ENCODE peak calls at places on chromosomes 12 and 14, in six cellular contexts. I, A, D, N, C and J are unnamed samples.

GRCh38 chr14:50335989-50336391 is 23.9 kb downstream of the DMAC2L start:
- DNase-seq in N (no peak), C (no peak), I (no peak), D (no peak), A (peak; percentile 29), J (no peak)

GRCh38 chr12:6553051-6553868 is 2.6 kb downstream of the IFFO1 start:
- DNase-seq in N (no peak), D (no peak), C (peak; percentile 91), I (no peak), A (no peak), J (no peak)

GRCh38 chr12:82242729-82243128 is 115.5 kb downstream of the CCDC59 start:
- DNase-seq in A (no peak), N (no peak), I (no peak), C (no peak), D (no peak), J (no peak)

GRCh38 chr12:28937196-28937595 is 211.9 kb upstream of the FAR2 start:
- DNase-seq in D (no peak), I (no peak), N (no peak), C (no peak), A (no peak), J (no peak)

GRCh38 chr12:57460457-57461325 is 1.1 kb downstream of the GLI1 start:
- DNase-seq in D (no peak), A (no peak), N (no peak), C (no peak), I (no peak), J (no peak)

GRCh38 chr14:104342435-104343293 is 204.3 kb downstream of the KIF26A start:
- DNase-seq in D (no peak), A (peak; percentile 9), C (peak; percentile 40), I (no peak), N (no peak), J (peak; percentile 21)

GRCh38 chr12:132454154-132454948 is 35.6 kb upstream of the FBRSL1 start:
- DNase-seq in N (no peak), D (no peak), C (no peak), A (no peak), I (no peak), J (no peak)

GRCh38 chr12:23618718-23619117 is 330.8 kb downstream of the SOX5 start:
- DNase-seq in I (no peak), C (no peak), D (no peak), A (no peak), N (no peak), J (no peak)

GRCh38 chr12:89936631-89937030 is 228.0 kb upstream of the ATP2B1 start:
- DNase-seq in C (no peak), A (no peak), D (no peak), N (no peak), I (no peak), J (no peak)

GRCh38 chr12:20150835-20151234 is 217.5 kb upstream of the PDE3A start:
- DNase-seq in A (peak; percentile 20), I (no peak), D (no peak), N (no peak), C (no peak), J (no peak)

GRCh38 chr14:72404106-72404774 is 472.0 kb downstream of the RGS6 start:
- DNase-seq in D (no peak), A (no peak), C (no peak), N (no peak), I (no peak), J (no peak)

GRCh38 chr14:36717363-36717762 is 55.7 kb downstream of the PAX9 start:
- DNase-seq in I (no peak), A (no peak), D (no peak), N (no peak), C (no peak), J (no peak)

GRCh38 chr12:103813949-103814348 is 27.1 kb downstream of the NT5DC3 start:
- DNase-seq in I (no peak), N (no peak), A (no peak), D (no peak), C (peak; percentile 46), J (no peak)

GRCh38 chr12:92827836-92828431 is 101.2 kb downstream of the EEA1 start:
- DNase-seq in A (no peak), N (peak; percentile 33), C (no peak), I (peak; percentile 39), D (peak; percentile 28), J (no peak)

GRCh38 chr12:42946776-42947435 is 357.4 kb upstream of the PRICKLE1 start:
- DNase-seq in I (no peak), A (no peak), N (no peak), C (no peak), D (no peak), J (no peak)

GRCh38 chr12:91565246-91565645 is 382.6 kb upstream of the DCN start:
- DNase-seq in N (no peak), A (no peak), I (no peak), C (no peak), D (no peak), J (no peak)

GRCh38 chr12:68899251-68899771 is 33.7 kb downstream of the CPM start:
- DNase-seq in C (peak; percentile 71), N (no peak), I (peak; percentile 75), A (peak; percentile 53), D (peak; percentile 8), J (peak; percentile 76)

GRCh38 chr14:50364792-50365191 is 31.9 kb downstream of the CDKL1 start:
- DNase-seq in A (no peak), C (no peak), D (peak; percentile 21), I (peak; percentile 41), N (no peak), J (no peak)

GRCh38 chr14:50116986-50117385 is 614 bp upstream of the VCPKMT start:
- DNase-seq in D (no peak), I (no peak), N (no peak), C (no peak), A (no peak), J (no peak)

GRCh38 chr14:71096947-71097346 is 189.7 kb downstream of the PCNX1 start:
- DNase-seq in A (no peak), D (no peak), I (no peak), N (no peak), C (no peak), J (no peak)

GRCh38 chr12:27012239-27012981 is 1.8 kb downstream of the TM7SF3 start:
- DNase-seq in I (no peak), A (no peak), D (no peak), N (no peak), C (no peak), J (no peak)
- TF ChIP-seq POLR2AphosphoS5 in I (no peak), A (no peak), D (no peak), N (no peak), C (no peak), J (no peak)

GRCh38 chr12:105338954-105339353 is 8.5 kb downstream of the C12orf75 start:
- DNase-seq in I (no peak), N (no peak), D (no peak), A (no peak), C (no peak), J (no peak)
- TF ChIP-seq CTCF in I (no peak), N (no peak), D (no peak), A (no peak), C (no peak), J (no peak)

DNA sequence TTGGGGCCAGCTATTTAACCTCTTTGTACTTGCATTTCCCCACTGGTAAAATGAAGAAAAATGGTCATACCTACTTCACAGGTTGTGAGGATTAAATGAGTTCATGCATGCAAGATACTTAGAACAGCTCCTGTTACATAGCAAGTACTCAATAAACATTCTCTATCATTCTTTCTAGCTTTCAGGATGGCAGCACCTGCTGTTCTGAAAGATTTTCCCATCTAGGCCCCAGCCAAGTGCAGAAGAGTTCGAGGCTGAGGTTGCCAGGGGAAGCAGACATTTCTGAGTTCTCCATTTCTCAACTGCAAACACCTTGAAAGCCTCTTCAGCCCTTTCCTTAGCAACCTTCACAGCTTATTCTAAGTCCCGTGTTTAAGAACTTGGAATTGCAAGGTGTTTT is 73.1 kb upstream of the PRMT8 start:
- DNase-seq in N (no peak), D (no peak), C (no peak), I (no peak), A (no peak), J (no peak)
- H3K4me1 ChIP-seq in N (no peaks in the 10 kb centered on the region), D (no peaks in the 10 kb centered on the region), C (no peaks in the 10 kb centered on the region), I (peaks cover 3% of the 10 kb centered on the region), A (no peaks in the 10 kb centered on the region), J (no peaks in the 10 kb centered on the region)

DNA sequence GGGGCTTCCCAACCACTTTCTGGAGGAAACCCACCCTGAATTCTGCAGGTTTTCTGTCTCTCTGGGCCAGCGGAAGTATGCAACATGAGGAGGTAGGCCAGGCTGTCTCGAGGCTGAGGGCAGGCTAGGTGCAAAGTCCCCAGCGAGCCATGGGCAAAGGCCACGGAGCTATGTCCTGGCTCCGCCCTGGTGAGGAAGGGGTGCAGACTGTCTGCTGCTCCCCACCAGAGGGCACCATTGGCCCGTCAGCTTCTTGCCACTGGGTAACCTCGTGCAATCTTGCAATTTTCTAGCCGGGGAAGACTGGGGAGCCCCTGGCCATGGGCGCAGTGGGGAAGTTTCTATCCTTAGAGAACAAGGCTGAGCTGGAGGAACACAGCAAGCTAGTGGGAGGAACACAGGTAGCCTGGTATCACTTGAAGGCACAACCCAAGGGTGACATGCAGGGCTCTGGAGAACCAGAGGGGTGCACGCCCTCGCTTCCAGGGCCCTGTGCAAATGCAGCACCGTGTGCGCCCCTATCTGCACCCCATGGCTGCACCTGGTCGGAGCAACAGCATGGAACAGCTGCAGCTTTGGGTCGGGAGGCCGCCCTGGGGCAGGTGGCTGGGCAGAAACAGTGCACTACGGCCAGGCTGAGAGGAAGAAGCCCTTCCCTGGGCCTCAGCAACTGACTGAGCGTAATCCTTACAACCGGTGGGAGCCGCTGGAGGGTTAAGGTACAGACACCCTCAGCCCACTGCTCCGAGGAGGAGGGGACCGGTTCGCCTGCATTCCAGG is 27.6 kb upstream of the RPLP0 start:
- DNase-seq in A (peak; percentile 89), I (peak; percentile 94), N (no peak), D (no peak), C (peak; percentile 94), J (peak; percentile 90)
- TF ChIP-seq POLR2AphosphoS5 in A (peak; percentile 29), I (peak; percentile 62), N (peak; percentile 25), D (peak; percentile 4), C (peak; percentile 38), J (peak; percentile 19)

GRCh38 chr12:70577283-70577634 is 60.0 kb downstream of the PTPRB start:
- DNase-seq in C (no peak), N (no peak), D (no peak), I (no peak), A (no peak), J (no peak)
- TF ChIP-seq CTCF in C (no peak), N (peak; percentile 43), D (no peak), I (no peak), A (no peak), J (no peak)

DNA sequence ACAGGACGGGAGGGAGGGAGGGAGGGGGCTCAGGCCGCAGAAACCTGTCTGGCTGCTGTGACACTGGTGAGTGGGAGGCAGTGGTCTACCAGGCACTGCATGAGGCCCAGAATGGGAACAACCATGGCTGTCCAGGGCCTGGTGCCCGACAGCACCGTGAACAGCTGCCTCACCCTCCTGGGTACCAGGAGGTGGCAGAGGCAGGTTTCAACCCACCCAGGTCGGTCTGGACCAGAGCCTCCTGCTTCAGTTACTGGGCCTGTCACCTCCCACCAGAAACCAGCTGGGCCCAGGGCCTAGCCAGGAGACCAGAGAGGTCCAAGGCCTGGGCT is 80.2 kb downstream of the ITPK1 start:
- DNase-seq in N (no peak), C (no peak), D (no peak), I (no peak), A (no peak), J (no peak)
- H3K4me1 ChIP-seq in N (no peaks in the 10 kb centered on the region), C (no peaks in the 10 kb centered on the region), D (peaks cover 39% of the 10 kb centered on the region), I (peaks cover 86% of the 10 kb centered on the region), A (peaks cover 54% of the 10 kb centered on the region), J (peaks cover 67% of the 10 kb centered on the region)

DNA sequence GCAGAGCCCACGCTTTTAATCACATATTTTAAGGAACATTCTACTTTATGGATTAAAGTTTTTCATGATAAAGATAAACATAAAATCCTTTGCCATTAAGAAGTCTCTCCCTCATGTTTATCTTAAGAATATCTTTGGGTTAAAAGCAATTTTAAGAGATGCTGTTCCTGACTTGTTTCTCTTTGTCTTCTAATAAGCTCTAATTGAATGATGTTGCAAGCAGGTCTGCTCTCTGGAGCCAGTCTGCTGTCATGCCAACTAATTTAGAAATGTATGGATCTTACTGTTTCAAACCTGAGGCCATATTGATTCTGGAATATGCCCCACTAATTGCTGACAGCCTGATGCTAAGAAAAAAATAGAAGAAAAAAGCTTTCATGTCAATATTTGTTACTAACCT is 173.6 kb downstream of the TTC8 start:
- DNase-seq in I (no peak), A (no peak), N (no peak), D (no peak), C (no peak), J (no peak)
- TF ChIP-seq POLR2AphosphoS5 in I (no peak), A (no peak), N (no peak), D (no peak), C (no peak), J (no peak)